ENCODE peak calls at places on chromosomes 13 and 19, in nine cellular contexts. T is A549, I is breast epithelium, S is HFFc6, P is lower leg skin, Z is left lung, O is fibroblast of lung, Y is neural crest cell, H is BJ. F is an unnamed sample.

GRCh38 chr19:33508431-33508830 is 13.2 kb downstream of the PEPD start:
- DNase-seq in Z (no peak), H (no peak), P (no peak), O (no peak), Y (no peak), T (no peak), I (no peak), S (no peak), F (no peak)

GRCh38 chr13:101700598-101700997 is 248.1 kb downstream of the ITGBL1 start:
- DNase-seq in P (peak; percentile 56), O (peak; percentile 25), Z (no peak), H (no peak), T (no peak), I (peak; percentile 20), Y (no peak), S (no peak), F (no peak)

GRCh38 chr19:12996542-12997094 is 1.3 kb downstream of the NFIX start:
- DNase-seq in Y (no peak), H (no peak), Z (peak; percentile 84), P (no peak), O (no peak), S (peak; percentile 23), I (no peak), T (no peak), F (no peak)

GRCh38 chr19:34786236-34786635 is 13.2 kb upstream of the ZNF599 start:
- DNase-seq in Y (no peak), P (no peak), H (no peak), Z (no peak), T (no peak), S (no peak), I (no peak), O (no peak), F (no peak)

GRCh38 chr13:64688893-64689677 is 2541.1 kb downstream of the PCDH9 start:
- DNase-seq in T (peak; percentile 45), I (no peak), S (peak; percentile 84), O (peak; percentile 42), H (peak; percentile 9), P (no peak), Z (no peak), Y (no peak), F (no peak)

GRCh38 chr19:39223703-39224279 is 19.7 kb upstream of the SYCN start:
- DNase-seq in P (no peak), Y (no peak), H (no peak), T (no peak), O (peak; percentile 21), Z (no peak), S (peak; percentile 40), I (no peak), F (no peak)

GRCh38 chr19:35395762-35396199 is 24.9 kb downstream of the GPR42 start:
- DNase-seq in O (no peak), Z (no peak), T (no peak), I (no peak), H (no peak), Y (peak; percentile 27), P (no peak), S (no peak), F (no peak)

GRCh38 chr13:81872581-81872980 is 1531.7 kb upstream of the SPRY2 start:
- DNase-seq in P (no peak), T (peak; percentile 14), Z (no peak), O (no peak), H (no peak), I (no peak), S (no peak), Y (peak; percentile 3), F (no peak)

GRCh38 chr13:26540319-26540718 is 17.2 kb upstream of the WASF3 start:
- DNase-seq in H (no peak), I (no peak), T (no peak), Z (no peak), O (no peak), P (no peak), S (no peak), Y (no peak), F (no peak)

GRCh38 chr13:101695870-101696516 is 243.5 kb downstream of the ITGBL1 start:
- DNase-seq in Z (no peak), P (peak; percentile 59), O (no peak), I (no peak), H (no peak), S (no peak), T (no peak), Y (no peak), F (no peak)

GRCh38 chr13:39037410-39037879 is 444 bp downstream of the PROSER1 start:
- DNase-seq in S (no peak), Z (no peak), I (peak; percentile 23), Y (no peak), P (peak; percentile 21), O (no peak), T (no peak), H (no peak), F (no peak)

GRCh38 chr13:28220166-28220565 is 81.8 kb downstream of the PAN3 start:
- DNase-seq in H (no peak), Y (no peak), S (no peak), P (no peak), Z (no peak), I (no peak), O (peak; percentile 26), T (no peak), F (no peak)

GRCh38 chr19:4694211-4694987 is 24.3 kb upstream of the MYDGF start:
- DNase-seq in S (peak; percentile 96), H (peak; percentile 75), T (peak; percentile 89), P (peak; percentile 88), Z (no peak), Y (no peak), I (peak; percentile 92), O (peak; percentile 99), F (no peak)

GRCh38 chr19:797528-798414 is 519 bp downstream of the PTBP1 start:
- DNase-seq in O (peak; percentile 85), Y (peak; percentile 76), T (peak; percentile 91), I (peak; percentile 85), Z (peak; percentile 95), P (peak; percentile 79), S (peak; percentile 76), H (peak; percentile 21), F (no peak)
- TF ChIP-seq CTCF in O (no peak), Y (no peak), T (no peak), I (no peak), Z (no peak), P (no peak), S (no peak), H (no peak), F (no peak)

GRCh38 chr19:10653732-10654609 is at the start of gene ILF3:
- DNase-seq in P (peak; percentile 100), Y (peak; percentile 99), O (peak; percentile 100), I (peak; percentile 100), S (peak; percentile 100), Z (peak; percentile 98), H (peak; percentile 100), T (peak; percentile 100), F (peak; percentile 98)

GRCh38 chr19:10654610-10655456 is 687 bp downstream of the ILF3 start:
- DNase-seq in P (peak; percentile 41), I (peak; percentile 50), O (peak; percentile 13), Y (peak; percentile 71), H (no peak), S (no peak), Z (peak; percentile 85), T (peak; percentile 37), F (no peak)

GRCh38 chr19:10651821-10652220 is 2.3 kb upstream of the ILF3 start:
- DNase-seq in I (no peak), O (no peak), Y (no peak), T (no peak), Z (no peak), S (no peak), P (no peak), H (no peak), F (no peak)

GRCh38 chr19:10653482-10653731 is 739 bp upstream of the ILF3 start:
- DNase-seq in I (no peak), H (no peak), P (no peak), S (no peak), O (no peak), Y (no peak), Z (no peak), T (no peak), F (no peak)

GRCh38 chr19:10655457-10656312 is 1.5 kb downstream of the ILF3 start:
- DNase-seq in P (no peak), Z (no peak), H (no peak), T (peak; percentile 17), Y (no peak), I (no peak), O (peak; percentile 42), S (peak; percentile 42), F (no peak)
- TF ChIP-seq CTCF in P (no peak), Z (no peak), H (peak; percentile 28), T (no peak), Y (no peak), I (no peak), O (no peak), S (peak; percentile 26), F (no peak)

GRCh38 chr13:110826861-110827672 is 87.8 kb downstream of the ANKRD10 start:
- DNase-seq in I (no peak), O (no peak), Z (no peak), P (no peak), S (no peak), H (no peak), Y (no peak), T (no peak), F (no peak)
- TF ChIP-seq CTCF in I (no peak), O (no peak), Z (no peak), P (no peak), S (no peak), H (no peak), Y (no peak), T (no peak), F (no peak)

GRCh38 chr19:18232540-18233223 is 6.4 kb upstream of the PDE4C start:
- DNase-seq in Y (no peak), T (peak; percentile 58), I (no peak), P (no peak), S (no peak), Z (no peak), O (no peak), H (no peak), F (no peak)

GRCh38 chr19:18234194-18234593 is 8.0 kb upstream of the PDE4C start:
- DNase-seq in Z (no peak), Y (no peak), I (no peak), P (no peak), S (no peak), T (no peak), H (no peak), O (no peak), F (no peak)

GRCh38 chr19:18231775-18232174 is 5.5 kb upstream of the PDE4C start:
- DNase-seq in T (no peak), H (no peak), P (no peak), O (no peak), S (no peak), Y (no peak), Z (no peak), I (no peak), F (no peak)

GRCh38 chr19:18230941-18231734 is 4.9 kb upstream of the PDE4C start:
- DNase-seq in Z (no peak), H (no peak), T (peak; percentile 71), Y (no peak), O (no peak), S (no peak), P (no peak), I (no peak), F (no peak)

DNA sequence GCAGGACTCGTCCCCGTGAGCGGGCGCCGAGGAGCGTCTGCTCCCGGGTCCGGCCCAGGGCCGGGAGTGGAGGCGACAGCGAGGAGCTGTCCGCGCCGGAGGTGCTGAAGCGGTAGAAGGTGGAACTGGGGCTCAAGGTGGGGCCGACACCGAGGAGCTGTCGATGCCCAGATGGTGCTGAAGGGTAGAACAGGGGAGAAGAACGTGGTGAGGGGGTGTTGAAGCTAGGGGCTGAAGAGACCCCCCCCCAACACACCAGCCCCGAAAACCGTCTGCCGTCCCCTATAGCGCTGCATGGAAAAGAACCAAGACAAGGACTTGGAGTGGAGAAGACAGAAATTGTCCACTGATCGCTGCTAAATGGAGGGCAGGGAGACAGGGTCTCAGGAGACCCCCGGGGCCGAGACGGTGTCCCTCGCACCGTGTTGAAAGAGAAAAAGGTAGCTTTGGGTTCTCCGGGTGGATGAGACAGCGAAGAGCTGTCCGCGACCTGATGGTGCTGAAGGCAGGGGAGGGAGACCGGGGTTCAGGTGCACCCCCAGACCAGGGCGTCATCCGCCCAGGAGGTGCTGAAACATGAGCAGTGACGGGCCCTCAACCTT is 7.1 kb upstream of the PDE4C start:
- DNase-seq in S (no peak), P (no peak), Y (peak; percentile 77), Z (peak; percentile 86), T (peak; percentile 50), O (peak; percentile 45), H (no peak), I (no peak), F (no peak)
- TF ChIP-seq CTCF in S (no peak), P (no peak), Y (no peak), Z (no peak), T (no peak), O (no peak), H (no peak), I (no peak), F (no peak)

F was measured in omental fat pad.